ENCODE peak calls at places on chromosomes 2 and 18, in five cellular contexts. Z, F, A, T and B are unnamed samples.

GRCh38 chr2:218405365-218406208 is 5.9 kb downstream of the CTDSP1 start:
- DNase-seq in F (no peak), T (no peak), Z (peak), A (no peak), B (no peak)

GRCh38 chr18:27713037-27713726 is 463.7 kb downstream of the CDH2 start:
- DNase-seq in T (no peak), Z (no peak), A (no peak), F (peak), B (no peak)

GRCh38 chr18:30806823-30807222 is 235.7 kb downstream of the DSC3 start:
- DNase-seq in T (no peak), F (no peak), Z (no peak), A (no peak), B (no peak)

GRCh38 chr2:70086278-70086837 is 919 bp upstream of the PCBP1 start:
- DNase-seq in T (peak), A (peak), F (peak), Z (peak), B (peak)

GRCh38 chr18:79782566-79783308 is 15.0 kb upstream of the KCNG2 start:
- DNase-seq in A (peak), Z (peak), F (no peak), T (peak), B (no peak)

GRCh38 chr2:32135409-32135808 is 30.3 kb upstream of the SLC30A6 start:
- DNase-seq in T (no peak), F (peak), A (peak), Z (no peak), B (no peak)

GRCh38 chr18:24987933-24988840 is 363.8 kb downstream of the ZNF521 start:
- DNase-seq in A (no peak), F (peak), Z (no peak), T (peak), B (no peak)

GRCh38 chr2:120559401-120559800 is 176.3 kb upstream of the GLI2 start:
- DNase-seq in Z (no peak), F (peak), A (peak), T (no peak), B (no peak)

GRCh38 chr2:172969171-172969570 is 106.5 kb upstream of the MAP3K20 start:
- DNase-seq in Z (no peak), A (no peak), T (no peak), F (peak), B (no peak)

GRCh38 chr2:64982311-64982857 is 6.8 kb upstream of the SLC1A4 start:
- DNase-seq in Z (no peak), A (no peak), T (no peak), F (no peak), B (no peak)

GRCh38 chr2:196370386-196370785 is 199.0 kb upstream of the STK17B start:
- DNase-seq in Z (no peak), F (no peak), A (no peak), T (no peak), B (no peak)

GRCh38 chr2:152436148-152436547 is 101.2 kb downstream of the FMNL2 start:
- DNase-seq in Z (no peak), F (no peak), A (no peak), T (no peak), B (no peak)

GRCh38 chr2:147925886-147926285 is 81.1 kb downstream of the ACVR2A start:
- DNase-seq in F (no peak), Z (no peak), T (no peak), A (no peak), B (no peak)

GRCh38 chr2:32564417-32565035 is 63.3 kb upstream of the TTC27 start:
- DNase-seq in T (no peak), F (no peak), Z (no peak), A (no peak), B (no peak)

GRCh38 chr2:127683766-127684165 is 8.4 kb upstream of the LIMS2 start:
- DNase-seq in F (no peak), T (peak), Z (no peak), A (no peak), B (no peak)

GRCh38 chr18:48409591-48410094 is 460 bp upstream of the ZBTB7C start:
- DNase-seq in A (no peak), Z (peak), T (peak), F (peak), B (no peak)

GRCh38 chr18:55552498-55553189 is 35.3 kb downstream of the TCF4 start:
- DNase-seq in F (no peak), Z (no peak), T (no peak), A (no peak), B (peak)

GRCh38 chr2:8684421-8684884 is 2.6 kb downstream of the ID2 start:
- DNase-seq in T (no peak), A (peak), Z (no peak), F (peak), B (peak)

GRCh38 chr18:79515944-79516351 is 120.2 kb downstream of the NFATC1 start:
- DNase-seq in T (no peak), F (no peak), A (no peak), Z (peak), B (no peak)

GRCh38 chr2:216694201-216694825 is 1.0 kb downstream of the IGFBP5 start:
- DNase-seq in F (peak), A (peak), T (peak), Z (no peak), B (no peak)

GRCh38 chr2:120348134-120349103 is 2.5 kb downstream of the INHBB start:
- DNase-seq in T (no peak), F (no peak), A (peak), Z (no peak), B (no peak)

GRCh38 chr18:28036481-28036880 is 140.4 kb downstream of the CDH2 start:
- DNase-seq in A (no peak), T (no peak), Z (no peak), F (no peak), B (no peak)

GRCh38 chr2:239309398-239310245 is 91.2 kb downstream of the HDAC4 start:
- DNase-seq in A (no peak), T (peak), F (no peak), Z (peak), B (no peak)

GRCh38 chr2:70988726-70989648 is 5.7 kb downstream of the TEX261 start:
- DNase-seq in A (no peak), F (no peak), Z (peak), T (no peak), B (no peak)

GRCh38 chr2:234457421-234457820 is 39.5 kb downstream of the ARL4C start:
- DNase-seq in F (peak), T (no peak), A (peak), Z (no peak), B (no peak)

GRCh38 chr2:125070726-125071505 is 1045.8 kb downstream of the CNTNAP5 start:
- DNase-seq in T (no peak), A (no peak), Z (no peak), F (no peak), B (no peak)

GRCh38 chr18:42053188-42053781 is 98.3 kb downstream of the PIK3C3 start:
- DNase-seq in F (peak), A (peak), T (peak), Z (no peak), B (no peak)

GRCh38 chr2:11022874-11023273 is 111.1 kb downstream of the KCNF1 start:
- DNase-seq in F (no peak), Z (no peak), A (peak), T (no peak), B (no peak)

GRCh38 chr2:77831068-77831467 is 308.9 kb upstream of the LRRTM4 start:
- DNase-seq in F (no peak), T (no peak), Z (no peak), A (no peak), B (no peak)

GRCh38 chr2:198471291-198471690 is 666.9 kb downstream of the PLCL1 start:
- DNase-seq in T (no peak), A (no peak), F (no peak), Z (no peak), B (no peak)

GRCh38 chr2:7609556-7610323 is 692.5 kb downstream of the RNF144A start:
- DNase-seq in T (no peak), F (no peak), Z (no peak), A (no peak), B (no peak)

DNA sequence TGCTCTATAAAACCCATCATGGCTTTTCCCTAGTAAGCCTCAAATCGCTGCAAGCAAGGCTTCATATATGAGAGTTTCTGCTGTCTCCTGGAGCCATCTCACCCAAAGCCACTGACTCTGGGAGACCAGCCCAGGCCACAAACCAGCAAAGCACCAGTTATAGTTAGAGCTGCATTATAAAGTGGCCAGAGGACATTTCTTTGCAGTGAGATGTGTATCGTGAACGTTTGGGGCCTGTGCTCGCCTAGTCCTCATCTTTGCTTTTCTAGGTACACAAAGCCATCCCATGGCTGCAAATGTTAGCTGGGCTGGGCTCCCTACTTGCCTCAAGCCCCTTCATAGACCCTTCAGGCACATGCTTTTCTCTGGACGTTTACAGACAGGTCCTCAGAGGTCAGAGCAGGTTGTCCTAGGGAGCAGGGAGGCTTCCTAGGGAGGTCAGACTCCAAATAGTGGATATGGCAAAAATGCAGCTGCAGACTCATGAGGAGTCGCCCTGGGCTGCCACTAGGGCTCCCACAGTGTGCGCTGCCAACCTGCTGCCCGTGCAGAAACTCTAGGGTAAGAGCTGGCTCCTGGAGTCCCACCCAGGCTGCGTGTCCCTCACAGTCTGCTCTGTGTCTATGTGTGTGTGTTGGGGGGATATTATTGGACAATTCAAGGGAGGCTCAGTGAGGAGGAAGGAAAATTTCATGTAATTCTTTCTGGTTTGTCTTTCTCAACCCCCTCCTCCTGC is 141.0 kb downstream of the RPIA start:
- DNase-seq in T (no peak), Z (peak), F (no peak), A (no peak), B (no peak)
- H3K27ac ChIP-seq in T (no peak), Z (peak), F (no peak), A (no peak), B (no peak)

GRCh38 chr2:75325594-75325993 is 126.3 kb upstream of the TACR1 start:
- DNase-seq in F (no peak), Z (no peak), A (no peak), T (no peak), B (no peak)
- H3K27ac ChIP-seq in F (no peak), Z (no peak), A (no peak), T (no peak), B (no peak)

GRCh38 chr2:118321436-118322100 is 233.3 kb downstream of the INSIG2 start:
- DNase-seq in A (peak), Z (no peak), T (no peak), F (no peak), B (no peak)
- H3K27ac ChIP-seq in A (no peak), Z (no peak), T (no peak), F (no peak), B (no peak)

GRCh38 chr18:21739604-21740473 is 753 bp upstream of the MIB1 start:
- DNase-seq in F (no peak), A (no peak), T (no peak), Z (peak), B (peak)

GRCh38 chr18:21742323-21742687 is 1.7 kb downstream of the MIB1 start:
- DNase-seq in A (peak), F (peak), Z (no peak), T (no peak), B (no peak)

GRCh38 chr18:21740724-21741510 is at the start of gene MIB1:
- DNase-seq in A (no peak), Z (no peak), F (peak), T (peak), B (peak)

GRCh38 chr18:21741511-21742322 is 1.1 kb downstream of the MIB1 start:
- DNase-seq in Z (no peak), T (peak), A (no peak), F (peak), B (no peak)

GRCh38 chr18:21740474-21740723 is 193 bp upstream of the MIB1 start:
- DNase-seq in F (peak), A (peak), T (no peak), Z (peak), B (peak)
- H3K27ac ChIP-seq in F (peak), A (peak), T (peak), Z (peak), B (peak)